ENCODE peak calls at places on chromosomes 11 and 22, in nine cellular contexts. Q is RWPE1, D is neural crest cell, I is A549, L is AG04450, E is AG09309, A is heart right ventricle, P is thoracic aorta, R is endothelial cell. U is an unnamed sample.

GRCh38 chr22:29243874-29244446 is 23.8 kb downstream of the RHBDD3 start:
- DNase-seq in Q (no peak), E (no peak), A (no peak), D (no peak), L (no peak), R (no peak), P (no peak), I (no peak), U (no peak)

GRCh38 chr11:122656073-122656630 is 630 bp downstream of the UBASH3B start:
- DNase-seq in D (peak), I (peak), A (peak), E (no peak), L (no peak), R (peak), P (no peak), Q (peak), U (peak)

GRCh38 chr11:134658481-134659080 is 246.5 kb upstream of the B3GAT1 start:
- DNase-seq in E (no peak), R (no peak), D (no peak), Q (no peak), I (no peak), L (no peak), A (peak), P (no peak), U (no peak)

GRCh38 chr11:109040303-109040702 is 375.4 kb downstream of the DDX10 start:
- DNase-seq in R (peak), L (no peak), I (peak), Q (no peak), D (no peak), A (no peak), E (no peak), P (no peak), U (no peak)

GRCh38 chr11:36150986-36151385 is 138.2 kb downstream of the COMMD9 start:
- DNase-seq in L (no peak), Q (no peak), A (no peak), D (no peak), P (no peak), E (no peak), R (no peak), I (no peak), U (no peak)

GRCh38 chr11:11472096-11472495 is 119.0 kb upstream of the CSNK2A3 start:
- DNase-seq in E (no peak), P (no peak), A (no peak), L (no peak), R (no peak), I (no peak), D (no peak), Q (no peak), U (no peak)

GRCh38 chr22:26990503-26991189 is 333.3 kb downstream of the MIAT start:
- DNase-seq in D (no peak), E (no peak), I (no peak), A (no peak), P (no peak), L (no peak), Q (no peak), R (no peak), U (no peak)

GRCh38 chr11:104206936-104207335 is 43.0 kb upstream of the PDGFD start:
- DNase-seq in E (no peak), L (no peak), Q (no peak), I (no peak), P (no peak), A (no peak), D (no peak), R (no peak), U (no peak)

GRCh38 chr11:87281496-87281895 is 243.8 kb downstream of the TMEM135 start:
- DNase-seq in D (no peak), P (no peak), A (peak), E (peak), L (no peak), I (peak), Q (peak), R (no peak), U (no peak)

GRCh38 chr11:97739892-97740782 is 1280.6 kb upstream of the CNTN5 start:
- DNase-seq in R (no peak), I (no peak), D (no peak), Q (no peak), A (no peak), E (no peak), P (no peak), L (peak), U (no peak)

GRCh38 chr11:116530705-116531104 is 242.1 kb downstream of the BUD13 start:
- DNase-seq in A (no peak), I (no peak), D (no peak), Q (no peak), E (no peak), L (no peak), R (no peak), P (no peak), U (no peak)

GRCh38 chr11:48305923-48306322 is at the start of gene OR4S1:
- DNase-seq in L (no peak), E (no peak), P (no peak), R (no peak), Q (no peak), D (no peak), A (no peak), I (no peak), U (no peak)

DNA sequence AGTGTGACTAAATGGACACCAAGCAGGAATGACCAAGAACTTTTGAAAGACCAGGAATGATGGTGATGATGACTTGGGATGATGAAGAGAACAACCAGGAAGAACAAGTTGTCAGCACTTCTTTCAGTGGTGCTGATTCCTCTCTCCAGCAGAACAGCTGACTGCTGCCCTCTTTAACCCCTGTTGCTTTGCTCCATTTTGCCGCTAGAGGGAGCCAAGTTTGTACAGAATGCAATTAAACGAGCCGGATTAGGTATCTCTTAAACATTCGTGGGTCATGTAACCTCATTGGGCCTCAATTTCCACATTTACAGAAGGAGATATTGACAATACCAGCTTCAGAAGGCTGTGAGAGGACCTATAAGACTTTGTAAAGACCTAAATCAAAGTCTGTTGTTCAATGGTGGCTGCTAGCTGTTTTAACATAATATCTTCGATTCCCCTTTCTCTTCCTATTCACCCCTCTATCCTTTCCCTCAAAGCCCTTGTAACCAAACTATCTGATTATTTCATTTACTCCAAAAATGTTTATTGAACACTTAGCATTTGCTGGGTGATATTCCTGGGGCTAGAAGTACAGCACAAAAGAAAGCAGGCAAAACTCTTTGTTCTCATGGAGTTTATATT is 1.9 kb downstream of the OR4S1 start:
- DNase-seq in L (peak), E (peak), R (peak), P (no peak), A (peak), D (peak), Q (peak), I (peak), U (peak)
- TF ChIP-seq CTCF in L (peak), E (peak), R (peak), P (peak), A (peak), D (peak), Q (peak), I (peak), U (peak)

DNA sequence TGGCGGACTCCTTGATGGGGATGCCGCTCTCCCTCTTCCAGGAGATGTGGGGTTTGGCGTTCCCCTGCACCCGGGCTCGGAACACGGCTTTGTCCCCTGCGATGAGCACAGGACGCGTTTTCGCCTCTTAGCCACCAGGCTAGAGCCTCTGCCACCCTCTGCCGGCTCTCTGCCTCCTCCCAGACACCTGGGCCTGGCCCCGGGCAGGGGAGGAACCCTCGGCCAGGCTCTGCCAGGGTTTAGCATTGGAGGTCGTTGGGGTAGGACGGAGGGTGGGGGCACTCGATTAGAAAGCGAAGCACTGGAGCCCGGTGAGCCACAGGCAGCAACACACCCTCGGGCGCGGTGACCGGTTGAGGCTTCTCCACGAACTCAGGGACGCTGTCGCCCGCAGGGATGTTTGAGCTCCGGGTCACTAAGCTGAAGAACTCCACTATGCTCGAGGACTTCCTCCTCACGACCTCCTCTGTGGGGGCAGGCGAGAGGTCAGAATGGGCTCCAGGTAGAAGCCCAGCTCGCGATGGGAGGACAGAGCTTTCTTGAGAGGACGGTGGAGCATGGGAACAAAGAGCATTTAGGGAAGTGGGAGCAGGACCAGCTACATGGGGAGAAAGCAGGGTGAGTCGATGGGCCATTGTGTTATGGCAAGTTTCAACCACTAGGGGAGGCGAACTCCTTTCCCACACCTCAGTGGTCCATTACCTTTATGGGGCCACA is 4.3 kb downstream of the IGSF22 start:
- DNase-seq in D (peak), R (peak), L (no peak), E (no peak), P (no peak), Q (peak), A (peak), I (peak), U (peak)
- TF ChIP-seq CTCF in D (peak), R (peak), L (peak), E (peak), P (peak), Q (peak), A (peak), I (peak), U (peak)

GRCh38 chr11:120137611-120138521 is at the start of gene TRIM29:
- DNase-seq in I (no peak), L (no peak), Q (peak), A (peak), P (no peak), E (no peak), R (peak), D (no peak), U (peak)
- TF ChIP-seq CTCF in I (no peak), L (no peak), Q (peak), A (no peak), P (no peak), E (no peak), R (no peak), D (no peak), U (peak)

DNA sequence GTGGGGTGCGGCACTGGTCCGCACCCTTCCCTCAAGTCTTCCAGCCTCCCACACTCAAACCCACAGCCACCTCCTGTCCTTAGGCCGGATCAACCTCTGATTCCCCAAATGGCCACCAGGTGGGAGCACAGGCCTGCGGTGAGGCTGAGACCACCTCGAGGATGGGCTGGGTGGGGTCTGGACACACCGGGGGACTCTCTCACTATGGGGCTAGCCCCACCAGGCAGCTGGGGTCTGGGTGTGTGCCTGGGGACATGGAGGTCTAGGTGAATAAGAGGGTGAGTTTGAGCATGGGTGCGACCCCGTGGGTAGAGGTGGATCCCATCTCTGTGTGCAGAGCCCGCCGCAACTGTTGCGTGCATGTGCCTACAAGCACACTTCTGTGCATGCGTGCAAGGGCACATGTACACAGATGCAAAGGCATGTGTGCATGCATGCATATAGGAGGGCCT is 32.6 kb downstream of the MYO18B start:
- DNase-seq in E (no peak), I (no peak), Q (no peak), P (no peak), R (peak), A (no peak), D (peak), L (no peak), U (peak)
- TF ChIP-seq CTCF in E (peak), I (peak), Q (peak), P (no peak), R (peak), A (peak), D (peak), L (peak), U (peak)

DNA sequence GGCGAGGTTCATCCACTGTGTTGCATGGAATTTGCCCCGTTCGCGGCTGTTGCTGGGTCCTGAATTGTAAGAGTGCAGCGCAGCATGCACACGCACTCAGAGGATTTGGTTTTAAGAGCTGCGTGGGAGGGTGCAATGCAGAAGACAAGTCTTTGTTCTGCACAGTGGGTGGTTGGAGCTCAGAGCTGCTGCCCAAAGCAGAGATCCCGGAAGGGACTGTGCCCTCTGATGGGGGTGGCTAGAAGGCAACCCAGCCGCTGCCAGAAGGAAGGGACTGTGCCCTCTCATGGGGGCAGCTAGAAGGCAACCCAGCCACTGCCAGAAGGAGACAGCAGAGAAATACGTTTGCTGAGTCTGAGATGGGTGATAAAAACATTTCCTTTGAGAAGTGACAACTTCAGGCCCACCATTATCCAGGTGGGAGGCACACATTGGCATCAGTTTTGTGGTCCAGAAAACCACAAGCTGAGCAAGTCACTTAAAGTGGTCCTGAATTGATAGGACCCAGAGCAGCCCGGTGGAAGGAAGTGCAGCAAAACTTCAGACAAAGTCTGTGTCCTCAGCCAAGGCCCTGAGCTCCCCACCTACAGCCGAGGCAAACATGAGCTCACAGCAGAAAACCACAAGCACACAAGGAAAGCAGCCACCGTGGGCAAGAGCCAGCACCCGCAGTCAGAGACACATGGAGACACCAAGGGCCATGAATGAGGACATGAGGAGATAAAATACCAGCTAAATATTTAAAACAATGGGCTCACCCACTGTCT is 4.2 kb downstream of the KRTAP5-6 start:
- DNase-seq in A (no peak), R (no peak), I (no peak), Q (no peak), D (no peak), P (no peak), L (no peak), E (no peak), U (no peak)
- TF ChIP-seq CTCF in A (no peak), R (no peak), I (no peak), Q (no peak), D (no peak), P (no peak), L (no peak), E (no peak), U (no peak)

GRCh38 chr11:32447252-32447651 is 11.9 kb upstream of the WT1 start:
- DNase-seq in R (no peak), I (no peak), A (no peak), E (no peak), D (no peak), P (no peak), L (no peak), Q (no peak), U (no peak)

GRCh38 chr11:32450372-32450771 is 15.0 kb upstream of the WT1 start:
- DNase-seq in P (no peak), R (no peak), E (no peak), I (no peak), D (no peak), L (no peak), Q (no peak), A (no peak), U (no peak)

GRCh38 chr11:32446227-32446626 is 10.9 kb upstream of the WT1 start:
- DNase-seq in P (no peak), A (no peak), E (no peak), D (no peak), L (no peak), Q (no peak), I (no peak), R (no peak), U (no peak)

GRCh38 chr11:32451808-32452207 is 16.5 kb upstream of the WT1 start:
- DNase-seq in R (no peak), P (no peak), L (no peak), E (no peak), A (peak), D (no peak), I (no peak), Q (no peak), U (no peak)

GRCh38 chr11:32448232-32448631 is 12.9 kb upstream of the WT1 start:
- DNase-seq in I (peak), D (peak), P (no peak), Q (no peak), E (no peak), A (no peak), R (peak), L (no peak), U (no peak)
- TF ChIP-seq CTCF in I (peak), D (peak), P (no peak), Q (no peak), E (no peak), A (no peak), R (no peak), L (no peak), U (no peak)

DNA sequence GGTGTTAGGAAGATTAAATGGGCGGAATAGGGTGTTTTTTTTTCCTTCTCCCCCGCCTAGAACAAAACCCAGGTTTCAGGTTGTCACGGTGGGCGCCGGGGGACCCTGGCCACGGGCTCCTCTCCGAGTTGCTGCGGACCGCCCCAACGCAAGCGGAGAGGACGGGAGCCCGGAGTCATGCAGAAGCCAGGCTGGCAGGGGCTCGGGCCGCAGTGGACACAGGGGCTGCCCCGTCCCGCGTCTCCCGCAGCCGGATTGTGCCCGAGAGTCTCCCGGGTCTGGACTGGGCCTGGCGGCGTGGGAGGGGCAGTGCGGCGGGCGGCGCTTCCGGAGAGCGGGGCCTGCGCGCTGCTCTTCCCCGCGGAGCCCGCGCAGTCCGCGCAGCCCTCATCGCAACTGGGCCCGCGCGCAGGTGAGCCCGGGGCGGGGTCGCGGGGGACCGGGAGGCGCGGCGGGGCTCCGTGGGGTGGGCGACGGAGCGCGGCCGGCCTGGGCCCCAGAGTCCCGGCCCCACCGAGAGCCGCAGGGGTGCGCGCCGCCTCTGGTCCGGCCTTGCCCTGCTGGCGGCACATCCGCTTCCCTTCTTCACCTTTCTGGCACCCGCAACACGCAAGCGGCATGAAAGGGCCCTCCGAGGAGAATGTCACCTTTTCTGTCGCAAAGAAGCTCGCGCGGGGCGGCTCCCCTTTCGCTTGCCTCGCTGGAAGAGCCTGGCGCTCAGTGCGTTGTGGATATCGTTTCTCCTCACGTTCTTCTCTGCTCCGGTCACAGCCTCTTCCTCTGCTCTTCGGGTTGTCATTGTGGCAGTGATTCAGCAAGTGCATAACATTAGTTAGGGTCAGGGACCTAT is at the start of gene TIRAP:
- DNase-seq in P (no peak), E (no peak), R (peak), D (peak), Q (peak), I (peak), L (no peak), A (peak), U (peak)
- TF ChIP-seq CTCF in P (peak), E (no peak), R (no peak), D (peak), Q (no peak), I (no peak), L (peak), A (peak), U (no peak)

DNA sequence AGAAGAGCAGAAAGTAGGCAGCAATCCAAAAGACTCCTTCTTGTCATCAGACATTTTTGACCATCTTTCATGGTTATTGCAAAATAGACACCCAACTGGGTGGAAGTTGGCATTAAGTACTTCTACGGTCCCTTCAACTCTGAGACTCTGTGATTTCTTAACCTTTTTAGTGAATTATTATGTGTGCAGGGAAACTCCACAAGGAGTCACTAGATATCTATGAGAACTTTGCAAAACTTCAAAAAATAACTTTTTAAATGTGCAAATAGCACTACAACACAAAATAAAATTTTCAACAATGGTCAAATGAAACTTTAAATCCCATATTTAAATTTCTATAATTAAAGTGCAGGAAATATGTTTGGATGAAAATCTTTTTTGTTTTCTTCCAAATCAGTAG is 88.7 kb downstream of the SLC17A6 start:
- DNase-seq in D (no peak), I (no peak), Q (no peak), R (no peak), A (no peak), E (no peak), P (no peak), L (no peak), U (no peak)
- TF ChIP-seq CTCF in D (no peak), I (no peak), Q (no peak), R (no peak), A (peak), E (peak), P (no peak), L (peak), U (no peak)